ENCODE peak calls at places on chromosome 15, in nine cellular contexts. I is A673, G is lower lobe of right lung, B is esophagus squamous epithelium, A is PC-3, T is right lobe of liver, W is OCI-LY7, H is cardiac muscle cell, J is heart left ventricle. K is an unnamed sample.

GRCh38 chr15:44550734-44551133 is 13.8 kb downstream of the EIF3J start:
- DNase-seq in I (no peak), G (no peak), B (no peak), A (no peak), T (no peak), W (peak; percentile 28), H (no peak), J (no peak), K (no peak)

GRCh38 chr15:95684693-95685115 is 645.8 kb upstream of the NR2F2 start:
- DNase-seq in I (no peak), G (no peak), B (no peak), A (peak; percentile 87), T (no peak), W (no peak), H (no peak), J (no peak), K (no peak)

GRCh38 chr15:51093865-51094605 is 671 bp downstream of the TNFAIP8L3 start:
- DNase-seq in I (peak; percentile 18), G (no peak), B (no peak), A (no peak), T (peak; percentile 74), W (no peak), H (peak; percentile 32), J (no peak), K (peak; percentile 79)

GRCh38 chr15:34812369-34812768 is 17.0 kb upstream of the ACTC1 start:
- DNase-seq in I (no peak), G (no peak), B (no peak), A (no peak), T (no peak), W (no peak), H (no peak), J (no peak), K (no peak)

GRCh38 chr15:33433821-33434220 is 123.1 kb downstream of the RYR3 start:
- DNase-seq in I (no peak), G (no peak), B (no peak), A (no peak), T (no peak), W (no peak), H (no peak), J (no peak), K (no peak)

GRCh38 chr15:89221543-89221942 is at the start of gene RLBP1:
- DNase-seq in I (no peak), G (no peak), B (no peak), A (no peak), T (no peak), W (no peak), H (no peak), J (no peak), K (peak; percentile 35)

GRCh38 chr15:45091161-45091560 is 22.8 kb downstream of the DUOX2 start:
- DNase-seq in I (no peak), G (no peak), B (no peak), A (no peak), T (no peak), W (no peak), H (no peak), J (no peak), K (no peak)

GRCh38 chr15:100769975-100770340 is 109.7 kb upstream of the ALDH1A3 start:
- DNase-seq in I (no peak), G (no peak), B (no peak), A (no peak), T (no peak), W (no peak), H (no peak), J (no peak), K (no peak)

GRCh38 chr15:32818758-32819405 is 101.1 kb downstream of the GREM1 start:
- DNase-seq in I (peak; percentile 69), G (no peak), B (no peak), A (no peak), T (no peak), W (no peak), H (no peak), J (no peak), K (no peak)

GRCh38 chr15:90915808-90916440 is 12.8 kb downstream of the MAN2A2 start:
- DNase-seq in I (no peak), G (peak; percentile 87), B (peak; percentile 12), A (no peak), T (peak; percentile 93), W (peak; percentile 74), H (no peak), J (peak; percentile 83), K (peak; percentile 75)

GRCh38 chr15:68158046-68158628 is 47.0 kb downstream of the CALML4 start:
- DNase-seq in I (no peak), G (no peak), B (no peak), A (no peak), T (no peak), W (no peak), H (peak; percentile 19), J (no peak), K (no peak)

GRCh38 chr15:83462953-83463433 is 15.9 kb downstream of the SH3GL3 start:
- DNase-seq in I (no peak), G (no peak), B (no peak), A (no peak), T (no peak), W (no peak), H (peak; percentile 69), J (no peak), K (no peak)

GRCh38 chr15:93030430-93031102 is 58.4 kb downstream of the RGMA start:
- DNase-seq in I (peak; percentile 79), G (peak; percentile 74), B (no peak), A (peak; percentile 75), T (peak; percentile 75), W (peak; percentile 69), H (peak; percentile 73), J (peak; percentile 67), K (peak; percentile 77)

GRCh38 chr15:63089260-63090043 is 32.2 kb upstream of the LACTB start:
- DNase-seq in I (peak; percentile 27), G (no peak), B (no peak), A (peak; percentile 34), T (no peak), W (no peak), H (peak; percentile 42), J (peak; percentile 65), K (no peak)

GRCh38 chr15:93359037-93359779 is 270.2 kb upstream of the RGMA start:
- DNase-seq in I (no peak), G (no peak), B (no peak), A (no peak), T (no peak), W (no peak), H (no peak), J (no peak), K (no peak)

GRCh38 chr15:78906310-78906608 is 33.6 kb downstream of the MORF4L1 start:
- DNase-seq in I (no peak), G (no peak), B (no peak), A (peak; percentile 80), T (no peak), W (no peak), H (no peak), J (peak; percentile 66), K (no peak)

GRCh38 chr15:27422997-27423396 is 452.0 kb downstream of the GABRG3 start:
- DNase-seq in I (no peak), G (no peak), B (no peak), A (no peak), T (no peak), W (no peak), H (no peak), J (no peak), K (no peak)

GRCh38 chr15:59741274-59741906 is 52.3 kb upstream of the BNIP2 start:
- DNase-seq in I (peak; percentile 55), G (no peak), B (no peak), A (peak; percentile 44), T (no peak), W (no peak), H (peak; percentile 48), J (no peak), K (no peak)

GRCh38 chr15:59751552-59752413 is 62.7 kb upstream of the BNIP2 start:
- DNase-seq in I (peak; percentile 23), G (no peak), B (no peak), A (no peak), T (no peak), W (peak; percentile 11), H (peak; percentile 44), J (no peak), K (no peak)

DNA sequence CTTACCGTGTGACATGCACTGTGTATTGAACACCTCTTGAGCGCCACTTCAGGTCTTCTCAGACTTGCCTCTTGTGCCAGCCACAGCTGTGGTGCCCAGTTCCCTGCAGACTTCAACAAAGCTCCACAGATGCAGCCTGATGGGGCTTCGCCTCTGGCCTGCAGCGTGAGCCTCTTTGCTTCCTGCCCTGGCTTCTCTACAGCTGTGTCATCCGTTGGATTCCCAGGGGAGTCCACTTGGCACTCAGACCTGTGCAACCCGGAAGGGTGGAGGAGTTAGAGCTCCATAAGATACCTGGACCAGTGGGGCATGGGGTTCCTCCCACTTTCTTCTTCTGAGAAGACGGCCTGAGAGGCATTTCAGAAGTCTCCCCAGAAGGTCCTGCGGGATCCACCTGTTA is 57.7 kb upstream of the BNIP2 start:
- DNase-seq in I (peak; percentile 12), G (no peak), B (no peak), A (no peak), T (no peak), W (peak; percentile 19), H (no peak), J (no peak), K (no peak)
- H3K4me3 ChIP-seq in I (no peak overlapping the region), G (no peak overlapping the region), B (no peak overlapping the region), A (no peak overlapping the region), T (no peak overlapping the region), W (no peak overlapping the region), H (no peak overlapping the region), J (no peak overlapping the region), K (no peak overlapping the region)

GRCh38 chr15:73329501-73330200 is 39.1 kb downstream of the HCN4 start:
- DNase-seq in I (no peak), G (no peak), B (no peak), A (no peak), T (peak; percentile 36), W (no peak), H (no peak), J (no peak), K (peak; percentile 64)
- H3K27ac ChIP-seq in I (no peak overlapping the region), G (no peak overlapping the region), B (no peak overlapping the region), A (no peak overlapping the region), T (no peak overlapping the region), W (no peak overlapping the region), H (peak overlapping the region; percentile 69), J (no peak overlapping the region), K (no peak overlapping the region)

DNA sequence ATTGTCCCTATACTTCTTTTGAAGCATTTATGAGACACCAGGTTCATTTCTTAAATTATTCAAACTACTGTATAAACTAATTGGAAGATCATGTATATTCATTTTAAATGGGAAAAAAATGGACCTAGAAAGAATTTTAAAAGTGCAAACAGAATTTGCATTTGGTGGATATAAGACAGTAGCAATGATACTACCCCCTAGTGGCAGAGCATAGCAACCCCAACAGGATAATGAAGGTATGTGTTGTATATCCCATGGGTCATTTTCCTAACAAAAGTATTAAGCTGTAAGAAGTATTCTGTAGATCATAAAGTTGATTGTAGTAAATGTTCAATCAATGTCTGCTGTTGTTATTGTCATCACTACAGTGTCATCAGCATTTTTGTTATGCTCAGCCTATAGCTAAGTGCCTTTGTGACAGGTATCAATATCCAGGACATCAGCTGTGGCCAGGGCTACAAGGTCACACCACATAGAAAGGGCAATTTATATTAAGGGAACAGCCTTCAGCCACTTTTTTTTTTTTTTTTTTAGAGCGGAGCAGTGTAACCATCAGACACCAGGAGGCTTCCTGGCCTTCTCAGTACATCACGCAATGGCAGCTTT is 175.8 kb downstream of the FOXB1 start:
- DNase-seq in I (peak; percentile 58), G (no peak), B (no peak), A (peak; percentile 65), T (no peak), W (peak; percentile 51), H (peak; percentile 50), J (no peak), K (no peak)
- TF ChIP-seq CTCF in I (peak; percentile 92), G (peak; percentile 81), B (peak; percentile 78), A (peak; percentile 83), T (peak; percentile 86), W (peak; percentile 97), H (peak; percentile 94), J (peak; percentile 70), K (peak; percentile 67)

GRCh38 chr15:60379466-60380274 is 18.1 kb downstream of the ANXA2 start:
- DNase-seq in I (peak; percentile 91), G (no peak), B (no peak), A (peak; percentile 86), T (no peak), W (no peak), H (peak; percentile 30), J (no peak), K (no peak)
- H3K4me3 ChIP-seq in I (no peak overlapping the region), G (no peak overlapping the region), B (no peak overlapping the region), A (no peak overlapping the region), T (no peak overlapping the region), W (no peak overlapping the region), H (no peak overlapping the region), J (no peak overlapping the region), K (no peak overlapping the region)